ENCODE peak calls at places on chromosomes 3 and 15, in five cellular contexts. N is K562, S is HCT116, A is H1, O is HepG2. G is an unnamed sample.

GRCh38 chr15:57865294-57865693 is 158.8 kb downstream of the POLR2M start:
- DNase-seq in O (no peak), A (no peak), N (peak; percentile 37), S (no peak), G (no peak)

GRCh38 chr15:78193731-78194567 is 40.4 kb downstream of the ACSBG1 start:
- DNase-seq in S (no peak), N (no peak), O (no peak), A (no peak), G (no peak)

GRCh38 chr15:49273734-49274318 is 103.8 kb downstream of the GALK2 start:
- DNase-seq in O (no peak), N (no peak), A (no peak), S (no peak), G (no peak)

GRCh38 chr3:113985526-113985925 is 37.7 kb downstream of the ZDHHC23 start:
- DNase-seq in A (no peak), N (no peak), S (no peak), O (no peak), G (peak; percentile 16)

GRCh38 chr3:16768956-16769355 is 115.8 kb upstream of the PLCL2 start:
- DNase-seq in A (no peak), N (no peak), S (no peak), O (no peak), G (no peak)

GRCh38 chr3:60933828-60934227 is 317.4 kb downstream of the FHIT start:
- DNase-seq in A (no peak), S (no peak), O (no peak), N (no peak), G (no peak)

GRCh38 chr15:85603703-85604102 is 191.0 kb downstream of the KLHL25 start:
- DNase-seq in O (no peak), N (no peak), S (no peak), A (no peak), G (no peak)

GRCh38 chr15:25714538-25714840 is 148.6 kb downstream of the ATP10A start:
- DNase-seq in A (no peak), S (no peak), N (no peak), O (no peak), G (no peak)

GRCh38 chr3:138889792-138890191 is 55.1 kb upstream of the PIK3CB start:
- DNase-seq in A (no peak), S (no peak), N (no peak), O (no peak), G (no peak)

GRCh38 chr3:67644827-67645226 is 9.6 kb downstream of the SUCLG2 start:
- DNase-seq in N (no peak), S (no peak), O (no peak), A (no peak), G (no peak)

GRCh38 chr15:53693729-53694533 is 65.5 kb downstream of the WDR72 start:
- DNase-seq in S (no peak), A (no peak), O (no peak), N (no peak), G (no peak)

GRCh38 chr3:71355862-71356261 is 227.7 kb downstream of the FOXP1 start:
- DNase-seq in S (no peak), A (no peak), N (no peak), O (no peak), G (no peak)

GRCh38 chr3:133996996-133997395 is 32.7 kb downstream of the SLCO2A1 start:
- DNase-seq in N (no peak), A (no peak), O (no peak), S (no peak), G (no peak)

GRCh38 chr15:100849021-100849831 is 30.4 kb upstream of the ALDH1A3 start:
- DNase-seq in N (peak; percentile 11), A (no peak), O (no peak), S (no peak), G (no peak)

GRCh38 chr3:148992027-148992634 is 791 bp downstream of the GYG1 start:
- DNase-seq in S (no peak), O (peak; percentile 8), A (no peak), N (peak; percentile 54), G (no peak)

GRCh38 chr15:47846911-47847310 is 129.6 kb downstream of the SEMA6D start:
- DNase-seq in S (no peak), N (no peak), A (no peak), O (no peak), G (no peak)

GRCh38 chr15:72968531-72968922 is 83.7 kb upstream of the NEO1 start:
- DNase-seq in N (peak; percentile 16), O (no peak), S (no peak), A (no peak), G (no peak)

GRCh38 chr15:40309344-40309862 is 1.7 kb upstream of the PLCB2 start:
- DNase-seq in O (no peak), S (no peak), A (no peak), N (no peak), G (no peak)

GRCh38 chr3:46524832-46525231 is 27.1 kb downstream of the RTP3 start:
- DNase-seq in A (no peak), N (no peak), O (no peak), S (no peak), G (no peak)

GRCh38 chr3:57029924-57030323 is 30.5 kb upstream of the SPATA12 start:
- DNase-seq in O (peak; percentile 15), N (peak; percentile 8), A (no peak), S (no peak), G (no peak)

GRCh38 chr3:9955067-9955502 is 2.9 kb upstream of the PRRT3 start:
- DNase-seq in S (no peak), O (peak; percentile 65), A (no peak), N (peak; percentile 70), G (no peak)

GRCh38 chr3:70980646-70981031 is 602.9 kb downstream of the FOXP1 start:
- DNase-seq in N (no peak), O (no peak), A (no peak), S (no peak), G (no peak)

GRCh38 chr15:35690698-35691116 is 144.7 kb upstream of the DPH6 start:
- DNase-seq in A (no peak), N (peak; percentile 40), O (no peak), S (no peak), G (no peak)

GRCh38 chr15:87582169-87582568 is 674.4 kb downstream of the NTRK3 start:
- DNase-seq in O (no peak), S (no peak), N (no peak), A (no peak), G (no peak)

GRCh38 chr15:47817825-47818681 is 100.7 kb downstream of the SEMA6D start:
- DNase-seq in A (peak; percentile 3), N (no peak), O (no peak), S (no peak), G (no peak)

GRCh38 chr15:38490231-38490630 is 36.3 kb downstream of the FAM98B start:
- DNase-seq in N (no peak), S (no peak), O (no peak), A (no peak), G (no peak)

GRCh38 chr3:196287066-196287404 is 491 bp downstream of the PCYT1A start:
- DNase-seq in O (no peak), S (no peak), N (no peak), A (no peak), G (no peak)

GRCh38 chr3:196292281-196292923 is 4.9 kb upstream of the PCYT1A start:
- DNase-seq in N (no peak), A (no peak), S (no peak), O (peak; percentile 27), G (no peak)

GRCh38 chr3:196288141-196288460 is 575 bp upstream of the PCYT1A start:
- DNase-seq in N (no peak), S (no peak), O (no peak), A (no peak), G (no peak)

GRCh38 chr3:196284396-196284795 is 3.1 kb downstream of the PCYT1A start:
- DNase-seq in N (no peak), S (no peak), O (no peak), A (no peak), G (no peak)

GRCh38 chr3:196287405-196288140 is at the start of gene PCYT1A:
- DNase-seq in O (peak; percentile 93), A (peak; percentile 81), S (peak; percentile 92), N (peak; percentile 97), G (peak; percentile 66)
- TF ChIP-seq SRF in O (no peak), A (no peak), S (peak; percentile 73), N (no peak), G (no peak)

DNA sequence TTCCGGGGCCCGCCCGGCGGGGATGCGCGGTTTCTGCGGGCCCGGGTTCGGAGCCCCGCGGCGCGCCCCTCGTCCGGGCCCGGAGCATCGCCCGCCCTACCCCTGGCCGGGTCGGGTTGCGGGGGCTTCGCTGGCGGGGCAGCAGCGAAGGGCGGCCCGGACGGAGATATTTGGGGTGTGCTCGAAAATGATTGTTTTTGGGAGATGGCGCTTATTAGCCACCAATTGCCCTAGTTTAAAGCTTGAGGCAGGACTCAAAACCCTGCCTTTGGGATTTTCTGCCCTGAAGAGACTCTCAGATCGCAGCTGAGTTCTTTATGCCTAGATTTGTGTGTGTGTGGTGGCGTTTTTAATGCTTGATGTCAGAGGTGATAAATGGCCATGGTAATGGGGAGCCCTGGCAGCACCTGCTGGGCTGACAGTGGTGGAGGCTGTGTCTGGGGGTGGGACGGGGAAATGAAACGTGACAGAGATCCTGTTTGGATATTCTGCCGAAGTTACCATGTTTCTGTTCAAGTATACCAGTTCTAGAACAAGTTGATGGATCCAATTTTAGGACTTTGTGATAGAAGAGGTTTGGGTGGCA is 582 bp downstream of the KCTD6 start:
- DNase-seq in A (no peak), O (no peak), N (no peak), S (no peak), G (no peak)
- TF ChIP-seq RAD21 in A (no peak), O (no peak), N (no peak), S (no peak), G (no peak)

GRCh38 chr15:80777836-80778620 is 1.1 kb upstream of the CEMIP start:
- DNase-seq in N (no peak), O (no peak), S (no peak), A (no peak), G (no peak)

GRCh38 chr15:80780416-80781221 is 1.4 kb downstream of the CEMIP start:
- DNase-seq in A (peak; percentile 23), N (peak; percentile 24), O (peak; percentile 47), S (no peak), G (no peak)

GRCh38 chr15:80778964-80779657 is at the start of gene CEMIP:
- DNase-seq in O (peak; percentile 71), S (peak; percentile 33), N (peak; percentile 64), A (peak; percentile 50), G (no peak)

GRCh38 chr15:80778621-80778963 is 578 bp upstream of the CEMIP start:
- DNase-seq in N (no peak), S (no peak), A (no peak), O (no peak), G (no peak)

DNA sequence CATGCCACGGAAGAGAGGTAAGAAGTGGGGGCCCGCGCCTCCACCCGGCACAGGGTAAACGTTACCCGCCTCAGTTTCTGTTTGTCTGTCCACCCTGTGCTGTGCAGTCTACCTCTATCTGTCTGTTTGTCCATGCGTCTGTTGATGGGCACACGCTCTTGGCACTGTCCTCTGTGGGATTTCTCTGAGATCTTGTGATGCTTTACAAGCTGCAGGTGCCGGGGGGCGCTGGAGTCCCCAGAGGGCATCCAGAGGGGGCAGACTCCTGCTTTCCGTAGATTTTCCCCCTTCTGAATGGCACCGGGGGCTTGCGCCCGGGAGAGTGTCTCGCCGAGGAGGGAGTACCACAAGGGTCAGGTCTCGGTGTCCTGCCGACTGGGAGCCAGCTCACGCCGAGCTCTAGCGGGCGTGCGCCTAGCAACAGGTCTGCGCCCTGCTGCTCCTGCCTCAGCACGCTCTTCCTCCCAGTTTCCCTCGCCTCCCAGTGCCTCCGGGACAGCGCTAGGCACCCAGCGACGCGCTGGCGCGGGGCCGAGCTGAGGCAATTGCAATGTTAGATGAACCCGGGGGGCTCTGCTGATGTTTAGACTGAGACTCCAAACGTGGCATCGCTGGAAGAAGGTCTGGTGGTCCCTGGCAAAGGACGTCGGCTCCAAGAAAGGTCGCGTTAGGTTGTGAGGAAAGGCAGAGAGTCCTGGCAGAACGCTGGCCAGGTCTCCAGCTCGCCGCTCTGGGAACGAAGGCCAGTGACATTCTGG is 667 bp downstream of the CEMIP start:
- DNase-seq in N (no peak), S (no peak), A (peak; percentile 10), O (peak; percentile 25), G (no peak)
- TF ChIP-seq SRF in N (no peak), S (no peak), A (no peak), O (no peak), G (no peak)

GRCh38 chr15:56146756-56147155 is 96.9 kb downstream of the RFX7 start:
- DNase-seq in O (no peak), S (no peak), N (no peak), A (no peak), G (no peak)
- TF ChIP-seq RAD21 in O (no peak), S (no peak), N (no peak), A (no peak), G (no peak)

G was measured in GM12878.